ENCODE peak calls at places on chromosome 15, in seven cellular contexts. X, B, T, O, N, F and S are unnamed samples.
A peak's percentile ranks its signal among the peaks of the same experiment; 100 is the strongest.

GRCh38 chr15:47384316-47384715 is 333.0 kb upstream of the SEMA6D start:
- DNase-seq in X (peak; percentile 47), B (no peak), T (no peak), O (no peak), N (peak; percentile 12), F (no peak), S (no peak)

GRCh38 chr15:83658406-83658805 is 4.5 kb downstream of the ADAMTSL3 start:
- DNase-seq in X (no peak), B (no peak), T (no peak), O (no peak), N (no peak), F (no peak), S (no peak)

GRCh38 chr15:79595995-79596622 is 164.0 kb downstream of the MINAR1 start:
- DNase-seq in X (peak; percentile 83), B (no peak), T (no peak), O (no peak), N (peak; percentile 98), F (no peak), S (no peak)

GRCh38 chr15:23565395-23566069 is at the start of gene MKRN3:
- DNase-seq in X (peak; percentile 88), B (no peak), T (no peak), O (peak; percentile 69), N (no peak), F (no peak), S (no peak)

GRCh38 chr15:48794697-48795134 is 16.2 kb downstream of the CEP152 start:
- DNase-seq in X (no peak), B (no peak), T (no peak), O (no peak), N (no peak), F (no peak), S (no peak)

GRCh38 chr15:52011711-52012144 is 7.3 kb upstream of the MAPK6 start:
- DNase-seq in X (no peak), B (no peak), T (no peak), O (no peak), N (no peak), F (no peak), S (no peak)

GRCh38 chr15:79265987-79266579 is 16.4 kb upstream of the ANKRD34C start:
- DNase-seq in X (no peak), B (no peak), T (no peak), O (no peak), N (no peak), F (no peak), S (no peak)

GRCh38 chr15:51227967-51228783 is 110.2 kb downstream of the CYP19A1 start:
- DNase-seq in X (no peak), B (no peak), T (peak; percentile 52), O (no peak), N (peak; percentile 42), F (no peak), S (no peak)

GRCh38 chr15:98881526-98882517 is 125.8 kb downstream of the PGPEP1L start:
- DNase-seq in X (no peak), B (no peak), T (no peak), O (no peak), N (peak; percentile 76), F (no peak), S (no peak)

GRCh38 chr15:100114100-100114499 is 227.7 kb downstream of the ADAMTS17 start:
- DNase-seq in X (no peak), B (peak; percentile 46), T (peak; percentile 54), O (peak; percentile 12), N (no peak), F (no peak), S (no peak)

GRCh38 chr15:33234019-33234418 is 39.5 kb upstream of the FMN1 start:
- DNase-seq in X (no peak), B (no peak), T (no peak), O (no peak), N (peak; percentile 72), F (no peak), S (no peak)

GRCh38 chr15:90336705-90337141 is 15.4 kb upstream of the ZNF774 start:
- DNase-seq in X (no peak), B (no peak), T (no peak), O (no peak), N (no peak), F (no peak), S (no peak)

GRCh38 chr15:63909819-63910437 is 76.2 kb upstream of the HERC1 start:
- DNase-seq in X (no peak), B (no peak), T (no peak), O (no peak), N (no peak), F (no peak), S (no peak)

GRCh38 chr15:36691596-36691995 is 112.2 kb downstream of the CDIN1 start:
- DNase-seq in X (no peak), B (no peak), T (no peak), O (no peak), N (no peak), F (no peak), S (no peak)

GRCh38 chr15:29086001-29086400 is 183.6 kb downstream of the NSMCE3 start:
- DNase-seq in X (no peak), B (no peak), T (no peak), O (peak; percentile 25), N (no peak), F (no peak), S (no peak)

DNA sequence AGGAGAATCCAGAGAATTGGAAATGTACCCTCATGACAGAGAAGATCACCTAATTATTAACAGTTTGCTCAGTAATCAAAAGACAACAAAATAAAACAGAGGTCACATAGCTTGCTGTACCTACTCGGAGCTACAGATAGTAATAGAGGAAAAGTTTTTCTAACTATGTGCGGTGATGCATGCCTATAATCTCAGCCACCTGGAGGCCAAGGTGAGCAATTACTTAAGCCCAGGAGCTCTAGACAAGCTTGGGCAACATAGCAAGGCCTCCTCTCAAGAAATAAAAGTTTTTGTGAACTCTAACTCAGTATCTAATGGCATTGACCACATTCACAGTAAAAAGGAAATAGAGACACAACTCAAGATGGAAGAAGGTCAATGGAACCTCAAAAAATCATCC is 243.6 kb downstream of the ATP8B4 start:
- DNase-seq in X (no peak), B (no peak), T (no peak), O (no peak), N (peak; percentile 50), F (no peak), S (no peak)
- TF ChIP-seq CTCF in X (peak; percentile 35), B (no peak), T (no peak), O (no peak), N (peak; percentile 48), F (no peak), S (no peak)

GRCh38 chr15:40081691-40082194 is 26.9 kb downstream of the BMF start:
- DNase-seq in X (peak; percentile 85), B (peak; percentile 71), T (no peak), O (no peak), N (peak; percentile 83), F (no peak), S (no peak)
- TF ChIP-seq CTCF in X (no peak), B (no peak), T (no peak), O (no peak), N (no peak), F (no peak), S (peak; percentile 35)

DNA sequence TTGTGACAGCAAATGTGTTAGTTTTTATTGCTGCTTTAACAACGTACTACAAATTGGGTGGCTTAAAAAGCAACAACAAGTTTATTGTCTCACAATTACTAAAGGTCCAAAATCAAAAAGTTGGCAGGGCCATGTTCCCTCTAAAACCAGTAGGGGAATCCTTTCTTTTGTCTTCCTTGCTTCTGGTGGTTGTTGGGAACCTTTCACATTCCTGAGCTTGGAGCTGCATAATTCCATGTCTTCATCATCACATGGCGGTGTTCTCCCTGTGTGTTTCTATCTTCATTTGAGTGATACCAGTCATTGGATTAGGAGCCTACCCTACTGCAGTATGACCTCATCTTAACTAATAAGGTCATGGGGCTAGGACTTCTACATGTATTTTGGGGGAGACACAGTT is 7.4 kb downstream of the SPRED1 start:
- DNase-seq in X (no peak), B (no peak), T (no peak), O (no peak), N (peak; percentile 80), F (no peak), S (no peak)
- TF ChIP-seq CTCF in X (no peak), B (no peak), T (no peak), O (no peak), N (peak; percentile 8), F (no peak), S (peak; percentile 16)

DNA sequence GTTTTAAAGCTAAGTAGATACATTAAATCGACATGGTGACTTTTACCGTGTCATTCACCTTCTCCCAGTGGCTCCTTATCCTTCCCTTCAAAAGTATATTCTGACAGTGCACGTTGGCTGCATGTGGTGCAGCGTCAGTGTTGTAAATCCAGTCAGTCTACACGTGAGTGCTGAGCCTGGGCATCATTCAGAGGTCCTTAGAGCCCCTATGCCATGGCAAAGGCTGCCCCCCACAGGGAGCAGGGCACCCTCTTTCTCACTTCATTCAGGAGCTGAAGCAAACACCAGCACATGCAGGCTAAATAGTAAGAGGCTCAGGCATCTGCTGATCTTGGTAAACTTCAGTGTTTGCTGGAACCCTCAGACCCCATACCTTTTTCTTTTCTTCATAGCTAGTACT is 43.3 kb downstream of the RASGRP1 start:
- DNase-seq in X (no peak), B (no peak), T (no peak), O (no peak), N (peak; percentile 11), F (no peak), S (no peak)
- TF ChIP-seq CTCF in X (no peak), B (no peak), T (no peak), O (no peak), N (peak; percentile 33), F (no peak), S (no peak)

DNA sequence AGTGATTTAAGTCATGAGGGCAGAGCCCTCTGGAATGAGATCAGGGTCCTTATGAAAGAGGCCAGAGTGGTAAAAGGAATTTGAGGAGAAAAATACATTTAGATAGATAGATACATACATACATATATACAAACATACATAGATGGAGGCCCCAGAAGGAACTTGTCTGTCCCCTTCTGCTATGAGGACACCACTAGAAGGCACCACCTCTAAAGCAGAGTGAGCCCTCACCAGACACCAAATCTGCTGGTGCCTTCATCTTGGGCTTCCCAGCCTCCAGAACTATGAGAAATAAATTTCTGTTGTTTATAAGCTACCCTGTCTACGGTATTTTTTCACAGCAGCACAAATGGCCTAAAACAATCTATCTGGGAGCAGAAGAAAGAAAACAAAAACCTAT is 7.9 kb downstream of the TBC1D2B start:
- DNase-seq in X (no peak), B (no peak), T (no peak), O (no peak), N (no peak), F (no peak), S (no peak)
- TF ChIP-seq CTCF in X (no peak), B (no peak), T (no peak), O (no peak), N (no peak), F (no peak), S (no peak)

DNA sequence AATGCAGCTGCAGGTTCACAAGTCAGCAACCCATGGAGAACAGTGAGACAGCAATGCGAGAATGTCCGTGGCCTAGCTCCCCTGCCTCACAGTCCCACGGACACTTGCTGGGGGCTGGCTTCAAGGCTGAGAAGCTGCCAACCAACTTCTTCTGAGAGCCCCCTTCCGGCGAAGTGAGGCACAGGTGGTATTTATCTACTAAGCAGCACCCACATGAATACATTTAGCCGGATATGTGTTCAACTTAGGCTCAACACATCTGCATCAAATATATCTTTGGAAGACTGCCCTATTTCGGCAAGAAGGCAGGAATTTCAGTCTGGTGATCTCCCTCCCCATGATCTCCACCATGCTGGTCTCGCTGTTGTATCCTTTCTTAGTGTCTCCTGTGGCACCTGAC is 341.0 kb upstream of the NR2E3 start:
- DNase-seq in X (no peak), B (no peak), T (no peak), O (no peak), N (peak; percentile 37), F (no peak), S (no peak)
- TF ChIP-seq CTCF in X (no peak), B (no peak), T (no peak), O (no peak), N (peak; percentile 40), F (no peak), S (no peak)